ENCODE peak calls at places on chromosomes 5 and 9, in eight cellular contexts. G, A, S, R, N, Z, O and Y are unnamed samples.

GRCh38 chr9:127915801-127916664 is 808 bp downstream of the ST6GALNAC4 start:
- DNase-seq in G (no peak), A (no peak), S (no peak), R (no peak), N (no peak), Z (no peak), O (no peak), Y (peak)

GRCh38 chr5:179439181-179439990 is 94.1 kb upstream of the ADAMTS2 start:
- DNase-seq in G (no peak), A (no peak), S (peak), R (no peak), N (no peak), Z (no peak), O (no peak), Y (no peak)

GRCh38 chr5:160262665-160263064 is 33.4 kb downstream of the FABP6 start:
- DNase-seq in G (no peak), A (no peak), S (no peak), R (no peak), N (peak), Z (no peak), O (no peak), Y (no peak)

GRCh38 chr9:116414374-116414773 is 260.8 kb downstream of the PAPPA start:
- DNase-seq in G (no peak), A (no peak), S (no peak), R (no peak), N (no peak), Z (no peak), O (no peak), Y (no peak)

GRCh38 chr5:87229780-87230179 is 37.9 kb upstream of the RASA1 start:
- DNase-seq in G (no peak), A (peak), S (no peak), R (no peak), N (peak), Z (no peak), O (no peak), Y (no peak)

GRCh38 chr5:10111575-10111974 is 138.1 kb downstream of the ATPSCKMT start:
- DNase-seq in G (peak), A (peak), S (peak), R (no peak), N (no peak), Z (no peak), O (peak), Y (peak)

GRCh38 chr9:24041294-24041693 is 215.3 kb upstream of the ELAVL2 start:
- DNase-seq in G (no peak), A (no peak), S (no peak), R (no peak), N (no peak), Z (no peak), O (no peak), Y (no peak)

GRCh38 chr5:124451721-124452383 is 294.6 kb downstream of the ZNF608 start:
- DNase-seq in G (no peak), A (no peak), S (no peak), R (no peak), N (no peak), Z (no peak), O (no peak), Y (no peak)

GRCh38 chr5:14399054-14399657 is 182.4 kb upstream of the OTULINL start:
- DNase-seq in G (no peak), A (peak), S (no peak), R (no peak), N (peak), Z (peak), O (peak), Y (no peak)

GRCh38 chr5:36374275-36374862 is 72.7 kb upstream of the RANBP3L start:
- DNase-seq in G (no peak), A (peak), S (no peak), R (no peak), N (no peak), Z (no peak), O (no peak), Y (no peak)

GRCh38 chr5:174945853-174946252 is 221.5 kb downstream of the MSX2 start:
- DNase-seq in G (no peak), A (no peak), S (no peak), R (no peak), N (no peak), Z (peak), O (no peak), Y (no peak)

GRCh38 chr5:154945695-154946301 is 4.9 kb downstream of the MRPL22 start:
- DNase-seq in G (no peak), A (peak), S (no peak), R (no peak), N (peak), Z (no peak), O (peak), Y (no peak)

GRCh38 chr5:13316191-13316590 is 628.3 kb downstream of the DNAH5 start:
- DNase-seq in G (no peak), A (no peak), S (no peak), R (no peak), N (no peak), Z (no peak), O (no peak), Y (no peak)

GRCh38 chr5:378976-379742 is 57.6 kb downstream of the AHRR start:
- DNase-seq in G (no peak), A (peak), S (no peak), R (no peak), N (no peak), Z (no peak), O (no peak), Y (peak)

GRCh38 chr9:70480405-70480980 is 66.0 kb upstream of the KLF9 start:
- DNase-seq in G (no peak), A (peak), S (peak), R (peak), N (peak), Z (peak), O (no peak), Y (no peak)

GRCh38 chr9:93644397-93645088 is 68.2 kb downstream of the PHF2 start:
- DNase-seq in G (no peak), A (no peak), S (peak), R (no peak), N (no peak), Z (no peak), O (no peak), Y (no peak)

GRCh38 chr5:156402387-156402921 is 75.5 kb downstream of the SGCD start:
- DNase-seq in G (peak), A (no peak), S (no peak), R (no peak), N (no peak), Z (no peak), O (peak), Y (peak)

GRCh38 chr5:53331463-53331862 is 149.0 kb upstream of the FST start:
- DNase-seq in G (no peak), A (peak), S (no peak), R (no peak), N (no peak), Z (no peak), O (no peak), Y (no peak)